ENCODE peak calls at places on chromosomes 16 and 17, in eight cellular contexts. One of them, this sample, is unnamed.

GRCh38 chr16:81457326-81458133 is 12.9 kb downstream of the CMIP start:
- DNase-seq in iris pigment epithelial cell: peak
- DNase-seq in fibroblast of lung: peak
- DNase-seq in NCI-H2107: no peak
- DNase-seq in GM12878: no peak
- DNase-seq in progenitor cell of endocrine pancreas: no peak
- DNase-seq in CD8-positive, alpha-beta memory T cell: no peak
- DNase-seq in keratinocyte: no peak
- DNase-seq in this sample: no peak

GRCh38 chr17:78256705-78257559 is 25.5 kb downstream of the TMEM235 start:
- DNase-seq in fibroblast of lung: no peak
- DNase-seq in iris pigment epithelial cell: no peak
- DNase-seq in progenitor cell of endocrine pancreas: no peak
- DNase-seq in keratinocyte: no peak
- DNase-seq in NCI-H2107: no peak
- DNase-seq in CD8-positive, alpha-beta memory T cell: no peak
- DNase-seq in GM12878: no peak
- DNase-seq in this sample: no peak

GRCh38 chr16:53323924-53324323 is 110.3 kb upstream of the RBL2 start:
- DNase-seq in progenitor cell of endocrine pancreas: no peak
- DNase-seq in GM12878: no peak
- DNase-seq in CD8-positive, alpha-beta memory T cell: no peak
- DNase-seq in iris pigment epithelial cell: no peak
- DNase-seq in NCI-H2107: no peak
- DNase-seq in keratinocyte: no peak
- DNase-seq in fibroblast of lung: no peak
- DNase-seq in this sample: no peak

GRCh38 chr17:77493901-77494663 is 353.3 kb downstream of the SEC14L1 start:
- DNase-seq in progenitor cell of endocrine pancreas: no peak
- DNase-seq in fibroblast of lung: no peak
- DNase-seq in iris pigment epithelial cell: no peak
- DNase-seq in keratinocyte: no peak
- DNase-seq in GM12878: no peak
- DNase-seq in CD8-positive, alpha-beta memory T cell: no peak
- DNase-seq in NCI-H2107: no peak
- DNase-seq in this sample: no peak

GRCh38 chr17:79937435-79937870 is 98.2 kb upstream of the CBX4 start:
- DNase-seq in NCI-H2107: no peak
- DNase-seq in progenitor cell of endocrine pancreas: no peak
- DNase-seq in iris pigment epithelial cell: no peak
- DNase-seq in keratinocyte: no peak
- DNase-seq in GM12878: no peak
- DNase-seq in CD8-positive, alpha-beta memory T cell: no peak
- DNase-seq in fibroblast of lung: no peak
- DNase-seq in this sample: no peak

GRCh38 chr16:69131167-69131748 is 1.1 kb downstream of the CHTF8 start:
- DNase-seq in NCI-H2107: no peak
- DNase-seq in GM12878: no peak
- DNase-seq in progenitor cell of endocrine pancreas: no peak
- DNase-seq in fibroblast of lung: peak
- DNase-seq in keratinocyte: no peak
- DNase-seq in iris pigment epithelial cell: no peak
- DNase-seq in CD8-positive, alpha-beta memory T cell: no peak
- DNase-seq in this sample: no peak

GRCh38 chr17:3033741-3034577 is 29.4 kb downstream of the OR1D5 start:
- DNase-seq in GM12878: no peak
- DNase-seq in CD8-positive, alpha-beta memory T cell: no peak
- DNase-seq in iris pigment epithelial cell: no peak
- DNase-seq in progenitor cell of endocrine pancreas: no peak
- DNase-seq in NCI-H2107: no peak
- DNase-seq in keratinocyte: no peak
- DNase-seq in fibroblast of lung: no peak
- DNase-seq in this sample: no peak

GRCh38 chr16:20073203-20074088 is at the start of gene GPR139:
- DNase-seq in progenitor cell of endocrine pancreas: peak
- DNase-seq in keratinocyte: no peak
- DNase-seq in CD8-positive, alpha-beta memory T cell: no peak
- DNase-seq in GM12878: no peak
- DNase-seq in fibroblast of lung: no peak
- DNase-seq in iris pigment epithelial cell: no peak
- DNase-seq in NCI-H2107: peak
- DNase-seq in this sample: no peak

This sample was measured in T-helper 9 cell.